ENCODE peak calls at places on chromosomes 2 and 18, in ten cellular contexts. One of them, this sample, is unnamed.

GRCh38 chr2:207770602-207771404 is 1.1 kb upstream of the FZD5 start:
- DNase-seq in transverse colon: peak
- DNase-seq in ovary: peak
- DNase-seq in A549: no peak
- DNase-seq in GM23338: peak
- DNase-seq in tibial artery: peak
- DNase-seq in CD8-positive, alpha-beta T cell: no peak
- DNase-seq in Panc1: no peak
- DNase-seq in upper lobe of right lung: peak
- DNase-seq in fibroblast of lung: no peak
- DNase-seq in this sample: no peak

GRCh38 chr18:56240405-56240804 is 398.0 kb downstream of the TXNL1 start:
- DNase-seq in GM23338: no peak
- DNase-seq in A549: no peak
- DNase-seq in ovary: no peak
- DNase-seq in transverse colon: no peak
- DNase-seq in fibroblast of lung: peak
- DNase-seq in tibial artery: no peak
- DNase-seq in Panc1: no peak
- DNase-seq in CD8-positive, alpha-beta T cell: no peak
- DNase-seq in upper lobe of right lung: no peak
- DNase-seq in this sample: no peak

GRCh38 chr2:151437630-151438029 is 27.9 kb downstream of the RIF1 start:
- DNase-seq in Panc1: no peak
- DNase-seq in upper lobe of right lung: no peak
- DNase-seq in fibroblast of lung: peak
- DNase-seq in A549: no peak
- DNase-seq in CD8-positive, alpha-beta T cell: no peak
- DNase-seq in transverse colon: no peak
- DNase-seq in GM23338: peak
- DNase-seq in tibial artery: no peak
- DNase-seq in ovary: no peak
- DNase-seq in this sample: peak

GRCh38 chr2:160294339-160294803 is 94.3 kb upstream of the ITGB6 start:
- DNase-seq in upper lobe of right lung: no peak
- DNase-seq in fibroblast of lung: peak
- DNase-seq in Panc1: no peak
- DNase-seq in GM23338: no peak
- DNase-seq in ovary: peak
- DNase-seq in transverse colon: peak
- DNase-seq in A549: no peak
- DNase-seq in CD8-positive, alpha-beta T cell: no peak
- DNase-seq in tibial artery: peak
- DNase-seq in this sample: no peak

GRCh38 chr18:70450658-70451253 is 161.9 kb downstream of the SOCS6 start:
- DNase-seq in transverse colon: no peak
- DNase-seq in A549: no peak
- DNase-seq in upper lobe of right lung: no peak
- DNase-seq in tibial artery: no peak
- DNase-seq in GM23338: peak
- DNase-seq in ovary: no peak
- DNase-seq in fibroblast of lung: peak
- DNase-seq in CD8-positive, alpha-beta T cell: no peak
- DNase-seq in Panc1: no peak
- DNase-seq in this sample: peak

GRCh38 chr2:17851731-17852585 is 26.5 kb upstream of the KCNS3 start:
- DNase-seq in A549: peak
- DNase-seq in Panc1: peak
- DNase-seq in CD8-positive, alpha-beta T cell: no peak
- DNase-seq in ovary: no peak
- DNase-seq in fibroblast of lung: peak
- DNase-seq in transverse colon: peak
- DNase-seq in GM23338: peak
- DNase-seq in tibial artery: peak
- DNase-seq in upper lobe of right lung: no peak
- DNase-seq in this sample: peak

GRCh38 chr2:240892925-240893324 is 3.0 kb downstream of the MAB21L4 start:
- DNase-seq in ovary: no peak
- DNase-seq in transverse colon: no peak
- DNase-seq in GM23338: no peak
- DNase-seq in fibroblast of lung: no peak
- DNase-seq in tibial artery: no peak
- DNase-seq in CD8-positive, alpha-beta T cell: no peak
- DNase-seq in A549: no peak
- DNase-seq in upper lobe of right lung: no peak
- DNase-seq in Panc1: no peak
- DNase-seq in this sample: no peak

GRCh38 chr2:164920430-164920829 is 34.9 kb downstream of the SLC38A11 start:
- DNase-seq in CD8-positive, alpha-beta T cell: no peak
- DNase-seq in GM23338: no peak
- DNase-seq in fibroblast of lung: peak
- DNase-seq in tibial artery: no peak
- DNase-seq in upper lobe of right lung: no peak
- DNase-seq in ovary: no peak
- DNase-seq in transverse colon: no peak
- DNase-seq in A549: peak
- DNase-seq in Panc1: no peak
- DNase-seq in this sample: peak

GRCh38 chr2:119826370-119826961 is 66.7 kb downstream of the PTPN4 start:
- DNase-seq in GM23338: peak
- DNase-seq in ovary: no peak
- DNase-seq in CD8-positive, alpha-beta T cell: no peak
- DNase-seq in transverse colon: peak
- DNase-seq in upper lobe of right lung: no peak
- DNase-seq in tibial artery: no peak
- DNase-seq in fibroblast of lung: peak
- DNase-seq in A549: peak
- DNase-seq in Panc1: no peak
- DNase-seq in this sample: peak

GRCh38 chr2:9708683-9709538 is 78.1 kb upstream of the YWHAQ start:
- DNase-seq in Panc1: no peak
- DNase-seq in GM23338: no peak
- DNase-seq in upper lobe of right lung: no peak
- DNase-seq in A549: no peak
- DNase-seq in tibial artery: no peak
- DNase-seq in fibroblast of lung: no peak
- DNase-seq in CD8-positive, alpha-beta T cell: no peak
- DNase-seq in ovary: no peak
- DNase-seq in transverse colon: no peak
- DNase-seq in this sample: no peak

GRCh38 chr2:99635710-99636431 is 146.1 kb upstream of the REV1 start:
- DNase-seq in tibial artery: peak
- DNase-seq in transverse colon: no peak
- DNase-seq in GM23338: no peak
- DNase-seq in ovary: peak
- DNase-seq in CD8-positive, alpha-beta T cell: no peak
- DNase-seq in upper lobe of right lung: no peak
- DNase-seq in A549: no peak
- DNase-seq in fibroblast of lung: peak
- DNase-seq in Panc1: no peak
- DNase-seq in this sample: no peak

GRCh38 chr2:1553671-1554295 is 140.5 kb downstream of the TPO start:
- DNase-seq in fibroblast of lung: peak
- DNase-seq in A549: peak
- DNase-seq in Panc1: no peak
- DNase-seq in ovary: no peak
- DNase-seq in CD8-positive, alpha-beta T cell: no peak
- DNase-seq in upper lobe of right lung: peak
- DNase-seq in transverse colon: no peak
- DNase-seq in GM23338: peak
- DNase-seq in tibial artery: no peak
- DNase-seq in this sample: peak
- TF ChIP-seq CTCF in fibroblast of lung: peak
- TF ChIP-seq CTCF in A549: no peak
- TF ChIP-seq CTCF in Panc1: no peak
- TF ChIP-seq CTCF in ovary: no peak
- TF ChIP-seq CTCF in CD8-positive, alpha-beta T cell: no peak
- TF ChIP-seq CTCF in upper lobe of right lung: peak
- TF ChIP-seq CTCF in transverse colon: no peak
- TF ChIP-seq CTCF in GM23338: peak
- TF ChIP-seq CTCF in tibial artery: no peak
- TF ChIP-seq CTCF in this sample: no peak

DNA sequence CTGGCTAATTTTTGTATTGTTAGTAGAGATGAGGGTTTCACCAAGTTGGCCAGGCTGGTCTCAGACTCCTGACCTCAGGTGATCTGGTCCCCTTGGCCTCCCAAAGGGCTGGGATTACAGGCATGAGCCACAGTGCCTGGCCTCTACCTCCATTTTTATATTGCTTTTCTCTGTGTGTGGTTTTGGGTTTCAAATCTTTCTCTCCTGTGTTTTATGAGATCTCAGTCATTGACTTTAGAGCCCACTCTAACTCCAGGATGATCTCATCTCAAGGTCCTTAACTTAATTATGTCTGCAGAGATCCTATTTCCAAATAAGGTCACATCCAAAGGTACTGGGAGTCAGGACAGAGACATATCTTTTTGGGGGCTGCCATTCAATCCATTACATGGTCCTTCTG is 24.7 kb downstream of the ARL4C start:
- DNase-seq in upper lobe of right lung: no peak
- DNase-seq in transverse colon: no peak
- DNase-seq in CD8-positive, alpha-beta T cell: no peak
- DNase-seq in Panc1: no peak
- DNase-seq in ovary: no peak
- DNase-seq in GM23338: no peak
- DNase-seq in fibroblast of lung: no peak
- DNase-seq in tibial artery: no peak
- DNase-seq in A549: no peak
- DNase-seq in this sample: no peak
- H3K27ac ChIP-seq in upper lobe of right lung: no peak
- H3K27ac ChIP-seq in transverse colon: no peak
- H3K27ac ChIP-seq in CD8-positive, alpha-beta T cell: no peak
- H3K27ac ChIP-seq in Panc1: no peak
- H3K27ac ChIP-seq in ovary: no peak
- H3K27ac ChIP-seq in GM23338: no peak
- H3K27ac ChIP-seq in fibroblast of lung: no peak
- H3K27ac ChIP-seq in tibial artery: no peak
- H3K27ac ChIP-seq in A549: no peak
- H3K27ac ChIP-seq in this sample: no peak

GRCh38 chr2:14140009-14140408 is 492.5 kb upstream of the LRATD1 start:
- DNase-seq in CD8-positive, alpha-beta T cell: no peak
- DNase-seq in GM23338: peak
- DNase-seq in transverse colon: no peak
- DNase-seq in upper lobe of right lung: no peak
- DNase-seq in Panc1: no peak
- DNase-seq in fibroblast of lung: no peak
- DNase-seq in A549: no peak
- DNase-seq in ovary: no peak
- DNase-seq in tibial artery: no peak
- DNase-seq in this sample: no peak

GRCh38 chr2:14132386-14132785 is 500.1 kb upstream of the LRATD1 start:
- DNase-seq in ovary: no peak
- DNase-seq in tibial artery: no peak
- DNase-seq in A549: no peak
- DNase-seq in fibroblast of lung: no peak
- DNase-seq in CD8-positive, alpha-beta T cell: no peak
- DNase-seq in GM23338: no peak
- DNase-seq in upper lobe of right lung: no peak
- DNase-seq in transverse colon: no peak
- DNase-seq in Panc1: no peak
- DNase-seq in this sample: no peak

GRCh38 chr2:14134737-14135136 is 497.8 kb upstream of the LRATD1 start:
- DNase-seq in Panc1: no peak
- DNase-seq in ovary: no peak
- DNase-seq in CD8-positive, alpha-beta T cell: no peak
- DNase-seq in GM23338: no peak
- DNase-seq in fibroblast of lung: peak
- DNase-seq in A549: no peak
- DNase-seq in upper lobe of right lung: no peak
- DNase-seq in tibial artery: no peak
- DNase-seq in transverse colon: no peak
- DNase-seq in this sample: no peak

GRCh38 chr2:14136030-14136429 is 496.5 kb upstream of the LRATD1 start:
- DNase-seq in transverse colon: no peak
- DNase-seq in upper lobe of right lung: no peak
- DNase-seq in ovary: no peak
- DNase-seq in Panc1: no peak
- DNase-seq in tibial artery: no peak
- DNase-seq in fibroblast of lung: no peak
- DNase-seq in GM23338: no peak
- DNase-seq in A549: no peak
- DNase-seq in CD8-positive, alpha-beta T cell: no peak
- DNase-seq in this sample: no peak

DNA sequence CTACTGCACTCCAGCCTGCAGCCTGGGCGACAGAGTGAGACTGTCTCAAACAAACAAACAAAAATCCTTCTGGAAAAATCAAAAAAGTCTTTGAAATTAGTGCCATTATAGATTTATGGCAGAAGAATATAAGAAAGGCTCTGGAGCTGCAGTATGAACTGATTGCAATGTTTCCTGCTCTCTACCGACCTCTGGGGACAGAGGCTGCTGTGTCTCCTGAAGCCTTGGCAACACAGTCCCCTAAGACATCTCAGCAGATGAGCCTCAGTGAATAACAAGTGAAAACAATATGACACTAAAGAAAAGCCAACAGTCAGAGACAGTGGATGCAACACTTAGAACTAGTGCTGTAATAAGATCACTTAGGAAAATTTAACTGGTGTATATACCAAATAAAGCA is 494.9 kb upstream of the LRATD1 start:
- DNase-seq in transverse colon: no peak
- DNase-seq in fibroblast of lung: no peak
- DNase-seq in ovary: no peak
- DNase-seq in A549: no peak
- DNase-seq in upper lobe of right lung: no peak
- DNase-seq in tibial artery: no peak
- DNase-seq in GM23338: peak
- DNase-seq in CD8-positive, alpha-beta T cell: no peak
- DNase-seq in Panc1: no peak
- DNase-seq in this sample: no peak
- TF ChIP-seq CTCF in transverse colon: no peak
- TF ChIP-seq CTCF in fibroblast of lung: no peak
- TF ChIP-seq CTCF in ovary: no peak
- TF ChIP-seq CTCF in A549: no peak
- TF ChIP-seq CTCF in upper lobe of right lung: no peak
- TF ChIP-seq CTCF in tibial artery: no peak
- TF ChIP-seq CTCF in GM23338: peak
- TF ChIP-seq CTCF in CD8-positive, alpha-beta T cell: no peak
- TF ChIP-seq CTCF in Panc1: peak
- TF ChIP-seq CTCF in this sample: no peak

DNA sequence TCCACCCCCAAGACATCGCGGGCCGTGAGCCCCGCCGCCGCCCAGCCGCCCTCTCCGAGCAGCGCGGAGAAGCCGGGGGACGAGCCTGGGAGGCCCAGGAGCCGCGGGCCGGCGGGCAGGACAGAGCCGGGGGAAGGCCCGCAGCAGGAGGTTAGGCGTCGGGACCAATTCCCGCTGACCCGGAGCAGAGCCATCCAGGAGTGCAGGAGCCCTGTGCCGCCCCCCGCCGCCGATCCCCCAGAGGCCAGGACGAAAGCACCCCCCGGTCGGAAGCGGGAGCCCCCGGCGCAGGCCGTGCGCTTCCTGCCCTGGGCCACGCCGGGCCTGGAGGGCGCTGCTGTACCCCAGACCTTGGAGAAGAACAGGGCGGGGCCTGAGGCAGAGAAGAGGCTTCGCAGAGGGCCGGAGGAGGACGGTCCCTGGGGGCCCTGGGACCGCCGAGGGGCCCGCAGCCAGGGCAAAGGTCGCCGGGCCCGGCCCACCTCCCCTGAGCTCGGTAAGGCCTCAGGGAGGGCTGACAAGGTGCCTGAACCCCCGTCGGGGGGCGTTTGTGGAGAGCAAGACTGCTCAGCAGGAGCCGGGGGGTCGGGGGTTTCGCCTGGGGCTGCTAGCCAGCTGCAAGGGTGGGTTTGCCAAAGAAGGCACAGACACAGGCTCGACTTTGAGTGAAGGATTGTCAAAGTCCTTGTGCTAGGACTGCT is 14.3 kb downstream of the SPEG start:
- DNase-seq in A549: no peak
- DNase-seq in CD8-positive, alpha-beta T cell: no peak
- DNase-seq in upper lobe of right lung: no peak
- DNase-seq in tibial artery: no peak
- DNase-seq in transverse colon: no peak
- DNase-seq in fibroblast of lung: no peak
- DNase-seq in ovary: no peak
- DNase-seq in GM23338: peak
- DNase-seq in Panc1: no peak
- DNase-seq in this sample: no peak
- H3K27ac ChIP-seq in A549: no peak
- H3K27ac ChIP-seq in CD8-positive, alpha-beta T cell: no peak
- H3K27ac ChIP-seq in upper lobe of right lung: no peak
- H3K27ac ChIP-seq in tibial artery: peak
- H3K27ac ChIP-seq in transverse colon: peak
- H3K27ac ChIP-seq in fibroblast of lung: no peak
- H3K27ac ChIP-seq in ovary: no peak
- H3K27ac ChIP-seq in GM23338: no peak
- H3K27ac ChIP-seq in Panc1: no peak
- H3K27ac ChIP-seq in this sample: no peak